ENCODE peak calls at places on chromosome 10, in six cellular contexts. One of them, this sample, is unnamed.

GRCh38 chr10:90885176-90885575 is 13.4 kb downstream of the RPP30 start:
- DNase-seq in psoas muscle: no peak
- DNase-seq in OCI-LY7: no peak
- DNase-seq in SJCRH30: no peak
- DNase-seq in tibial nerve: no peak
- DNase-seq in prostate gland: no peak
- DNase-seq in this sample: no peak

GRCh38 chr10:112471878-112472487 is 25.0 kb downstream of the VTI1A start:
- DNase-seq in psoas muscle: no peak
- DNase-seq in OCI-LY7: peak; percentile 62
- DNase-seq in SJCRH30: peak; percentile 69
- DNase-seq in tibial nerve: no peak
- DNase-seq in prostate gland: no peak
- DNase-seq in this sample: no peak

GRCh38 chr10:18238875-18239485 is 98.8 kb downstream of the CACNB2 start:
- DNase-seq in psoas muscle: no peak
- DNase-seq in OCI-LY7: peak; percentile 33
- DNase-seq in SJCRH30: peak; percentile 42
- DNase-seq in tibial nerve: no peak
- DNase-seq in prostate gland: no peak
- DNase-seq in this sample: no peak

GRCh38 chr10:125882596-125882995 is 1.5 kb upstream of the DHX32 start:
- DNase-seq in psoas muscle: no peak
- DNase-seq in OCI-LY7: no peak
- DNase-seq in SJCRH30: no peak
- DNase-seq in tibial nerve: no peak
- DNase-seq in prostate gland: no peak
- DNase-seq in this sample: no peak

GRCh38 chr10:77049896-77050295 is 587.7 kb downstream of the KCNMA1 start:
- DNase-seq in psoas muscle: no peak
- DNase-seq in OCI-LY7: no peak
- DNase-seq in SJCRH30: no peak
- DNase-seq in tibial nerve: no peak
- DNase-seq in prostate gland: no peak
- DNase-seq in this sample: no peak

GRCh38 chr10:110487411-110488123 is 10.1 kb upstream of the DUSP5 start:
- DNase-seq in psoas muscle: no peak
- DNase-seq in OCI-LY7: no peak
- DNase-seq in SJCRH30: peak; percentile 32
- DNase-seq in tibial nerve: no peak
- DNase-seq in prostate gland: no peak
- DNase-seq in this sample: no peak

GRCh38 chr10:13001041-13001886 is at the start of gene CCDC3:
- DNase-seq in psoas muscle: peak; percentile 51
- DNase-seq in OCI-LY7: no peak
- DNase-seq in SJCRH30: peak; percentile 82
- DNase-seq in tibial nerve: no peak
- DNase-seq in prostate gland: peak; percentile 9
- DNase-seq in this sample: no peak

GRCh38 chr10:11849908-11850307 is 26.8 kb downstream of the PROSER2 start:
- DNase-seq in psoas muscle: no peak
- DNase-seq in OCI-LY7: no peak
- DNase-seq in SJCRH30: no peak
- DNase-seq in tibial nerve: peak; percentile 30
- DNase-seq in prostate gland: no peak
- DNase-seq in this sample: no peak

GRCh38 chr10:25078659-25079429 is 62.4 kb downstream of the THNSL1 start:
- DNase-seq in psoas muscle: no peak
- DNase-seq in OCI-LY7: no peak
- DNase-seq in SJCRH30: peak; percentile 30
- DNase-seq in tibial nerve: no peak
- DNase-seq in prostate gland: no peak
- DNase-seq in this sample: no peak

GRCh38 chr10:8040651-8041050 is 13.8 kb upstream of the GATA3 start:
- DNase-seq in psoas muscle: no peak
- DNase-seq in OCI-LY7: no peak
- DNase-seq in SJCRH30: no peak
- DNase-seq in tibial nerve: no peak
- DNase-seq in prostate gland: no peak
- DNase-seq in this sample: no peak

GRCh38 chr10:128091636-128092210 is 34.5 kb downstream of the MKI67 start:
- DNase-seq in psoas muscle: no peak
- DNase-seq in OCI-LY7: no peak
- DNase-seq in SJCRH30: no peak
- DNase-seq in tibial nerve: no peak
- DNase-seq in prostate gland: no peak
- DNase-seq in this sample: no peak

GRCh38 chr10:75401569-75402485 is at the start of gene ZNF503:
- DNase-seq in psoas muscle: peak; percentile 97
- DNase-seq in OCI-LY7: no peak
- DNase-seq in SJCRH30: peak; percentile 97
- DNase-seq in tibial nerve: peak; percentile 94
- DNase-seq in prostate gland: peak; percentile 99
- DNase-seq in this sample: peak; percentile 99

GRCh38 chr10:125977206-125977605 is 80.8 kb downstream of the FANK1 start:
- DNase-seq in psoas muscle: no peak
- DNase-seq in OCI-LY7: peak; percentile 13
- DNase-seq in SJCRH30: no peak
- DNase-seq in tibial nerve: no peak
- DNase-seq in prostate gland: no peak
- DNase-seq in this sample: no peak

GRCh38 chr10:20995123-20995978 is 98.2 kb upstream of the NEBL start:
- DNase-seq in psoas muscle: no peak
- DNase-seq in OCI-LY7: no peak
- DNase-seq in SJCRH30: peak; percentile 30
- DNase-seq in tibial nerve: no peak
- DNase-seq in prostate gland: no peak
- DNase-seq in this sample: no peak

GRCh38 chr10:122264442-122264841 is 6.7 kb upstream of the BTBD16 start:
- DNase-seq in psoas muscle: no peak
- DNase-seq in OCI-LY7: no peak
- DNase-seq in SJCRH30: no peak
- DNase-seq in tibial nerve: no peak
- DNase-seq in prostate gland: no peak
- DNase-seq in this sample: no peak

DNA sequence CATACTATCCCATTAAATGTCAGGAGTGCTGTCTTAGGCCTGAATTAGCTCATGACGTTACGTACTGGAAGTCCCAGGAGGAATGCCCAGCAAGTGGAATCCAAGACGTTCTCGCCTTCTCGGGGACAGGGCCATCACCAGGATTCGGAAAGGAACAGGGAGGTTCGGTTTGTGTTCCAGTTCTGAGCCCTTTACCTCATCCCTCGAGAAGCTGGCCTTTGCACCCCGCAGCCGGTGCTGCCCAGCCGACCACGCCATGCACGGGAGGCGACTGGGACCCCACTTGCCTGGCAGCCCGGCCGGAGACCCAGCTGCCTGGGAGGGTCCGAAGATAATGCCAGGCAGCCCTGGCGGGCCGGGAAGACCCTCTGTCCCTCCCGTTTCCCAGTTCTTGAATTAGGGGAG is 842 bp upstream of the CHST3 start:
- DNase-seq in psoas muscle: peak; percentile 50
- DNase-seq in OCI-LY7: no peak
- DNase-seq in SJCRH30: no peak
- DNase-seq in tibial nerve: peak; percentile 70
- DNase-seq in prostate gland: no peak
- DNase-seq in this sample: peak; percentile 90
- H3K4me3 ChIP-seq in psoas muscle: peak overlapping the region; percentile 84
- H3K4me3 ChIP-seq in OCI-LY7: no peak overlapping the region
- H3K4me3 ChIP-seq in SJCRH30: no peak overlapping the region
- H3K4me3 ChIP-seq in tibial nerve: peak overlapping the region; percentile 36
- H3K4me3 ChIP-seq in prostate gland: peak overlapping the region; percentile 61
- H3K4me3 ChIP-seq in this sample: peak overlapping the region; percentile 83

DNA sequence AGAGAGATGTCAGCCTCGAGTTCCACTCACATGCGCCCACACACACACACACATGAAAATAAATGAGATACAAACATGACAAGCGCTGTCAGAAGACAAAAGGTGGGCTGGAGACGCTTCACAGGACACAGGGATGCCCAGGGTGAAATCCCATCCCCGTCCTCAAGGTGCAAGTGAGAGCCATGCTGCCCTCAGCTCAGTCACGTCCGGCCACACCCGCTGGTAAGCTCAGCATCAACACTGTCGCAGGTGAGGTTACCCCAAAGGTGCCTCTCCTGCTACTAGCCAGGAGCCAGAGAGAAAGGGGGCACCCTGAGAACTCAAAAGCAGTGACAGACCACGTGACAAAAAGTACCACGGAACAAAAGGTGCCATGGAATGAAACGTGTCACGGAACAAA is 22.2 kb downstream of the PITRM1 start:
- DNase-seq in psoas muscle: no peak
- DNase-seq in OCI-LY7: no peak
- DNase-seq in SJCRH30: no peak
- DNase-seq in tibial nerve: no peak
- DNase-seq in prostate gland: no peak
- DNase-seq in this sample: no peak
- H3K36me3 ChIP-seq in psoas muscle: peaks cover 100% of the 10 kb centered on the region
- H3K36me3 ChIP-seq in OCI-LY7: peaks cover 49% of the 10 kb centered on the region
- H3K36me3 ChIP-seq in SJCRH30: no peaks in the 10 kb centered on the region
- H3K36me3 ChIP-seq in tibial nerve: no peaks in the 10 kb centered on the region
- H3K36me3 ChIP-seq in prostate gland: peaks cover 12% of the 10 kb centered on the region
- H3K36me3 ChIP-seq in this sample: peaks cover 95% of the 10 kb centered on the region

DNA sequence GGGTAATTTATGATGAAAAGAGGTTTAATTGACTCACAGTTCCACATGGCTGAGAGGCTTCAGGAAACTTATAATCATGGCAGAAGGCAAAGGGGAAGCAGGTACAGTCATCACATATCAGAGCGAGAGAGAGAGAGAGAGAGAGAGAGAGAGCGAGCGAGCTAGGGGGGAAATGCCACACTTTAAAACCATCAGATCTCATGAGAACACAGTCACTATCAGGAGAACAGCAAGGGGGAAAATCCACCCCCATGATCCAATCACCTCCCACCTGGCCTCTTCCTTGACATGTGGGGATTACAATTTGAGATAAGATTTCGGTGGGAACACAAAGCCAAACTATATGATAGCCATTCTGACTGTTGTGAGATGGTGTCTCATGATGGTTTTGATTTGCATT is 576.3 kb downstream of the GFRA1 start:
- DNase-seq in psoas muscle: no peak
- DNase-seq in OCI-LY7: no peak
- DNase-seq in SJCRH30: no peak
- DNase-seq in tibial nerve: no peak
- DNase-seq in prostate gland: no peak
- DNase-seq in this sample: no peak
- H3K4me1 ChIP-seq in psoas muscle: no peaks in the 10 kb centered on the region
- H3K4me1 ChIP-seq in OCI-LY7: no peaks in the 10 kb centered on the region
- H3K4me1 ChIP-seq in SJCRH30: no peaks in the 10 kb centered on the region
- H3K4me1 ChIP-seq in tibial nerve: no peaks in the 10 kb centered on the region
- H3K4me1 ChIP-seq in prostate gland: no peaks in the 10 kb centered on the region
- H3K4me1 ChIP-seq in this sample: no peaks in the 10 kb centered on the region

GRCh38 chr10:98519936-98520335 is 73.2 kb upstream of the HPS1 start:
- DNase-seq in psoas muscle: no peak
- DNase-seq in OCI-LY7: no peak
- DNase-seq in SJCRH30: no peak
- DNase-seq in tibial nerve: no peak
- DNase-seq in prostate gland: no peak
- DNase-seq in this sample: no peak
- H3K4me3 ChIP-seq in psoas muscle: no peak overlapping the region
- H3K4me3 ChIP-seq in OCI-LY7: no peak overlapping the region
- H3K4me3 ChIP-seq in SJCRH30: no peak overlapping the region
- H3K4me3 ChIP-seq in tibial nerve: no peak overlapping the region
- H3K4me3 ChIP-seq in prostate gland: no peak overlapping the region
- H3K4me3 ChIP-seq in this sample: no peak overlapping the region

GRCh38 chr10:100939763-100940344 is 27.1 kb downstream of the SLF2 start:
- DNase-seq in psoas muscle: no peak
- DNase-seq in OCI-LY7: no peak
- DNase-seq in SJCRH30: no peak
- DNase-seq in tibial nerve: no peak
- DNase-seq in prostate gland: no peak
- DNase-seq in this sample: no peak

GRCh38 chr10:100943508-100943907 is 25.8 kb upstream of the SEMA4G start:
- DNase-seq in psoas muscle: no peak
- DNase-seq in OCI-LY7: no peak
- DNase-seq in SJCRH30: no peak
- DNase-seq in tibial nerve: no peak
- DNase-seq in prostate gland: no peak
- DNase-seq in this sample: no peak

GRCh38 chr10:100945754-100946153 is 23.6 kb upstream of the SEMA4G start:
- DNase-seq in psoas muscle: no peak
- DNase-seq in OCI-LY7: no peak
- DNase-seq in SJCRH30: no peak
- DNase-seq in tibial nerve: no peak
- DNase-seq in prostate gland: no peak
- DNase-seq in this sample: no peak

DNA sequence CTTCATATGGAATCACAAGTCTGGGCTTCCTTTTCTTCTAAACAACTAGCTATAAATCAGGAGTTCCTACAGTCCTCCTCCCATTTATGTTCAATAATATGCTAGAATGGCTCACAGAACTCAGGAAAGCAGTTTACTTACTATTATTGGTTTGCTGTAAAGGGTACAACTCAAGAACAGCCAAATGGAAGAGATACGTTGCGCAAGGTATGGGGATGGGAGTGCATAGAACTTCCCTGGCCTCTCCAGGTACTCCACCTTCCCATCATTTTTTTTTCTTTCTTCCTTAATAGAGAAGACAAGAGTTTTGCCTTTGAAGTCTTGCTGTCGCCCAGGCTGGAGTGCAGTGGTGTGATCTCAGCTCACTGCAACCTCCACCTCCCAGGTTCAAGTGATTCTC is 27.1 kb upstream of the SEMA4G start:
- DNase-seq in psoas muscle: no peak
- DNase-seq in OCI-LY7: no peak
- DNase-seq in SJCRH30: no peak
- DNase-seq in tibial nerve: no peak
- DNase-seq in prostate gland: no peak
- DNase-seq in this sample: no peak
- H3K36me3 ChIP-seq in psoas muscle: peaks cover 98% of the 10 kb centered on the region
- H3K36me3 ChIP-seq in OCI-LY7: peaks cover 97% of the 10 kb centered on the region
- H3K36me3 ChIP-seq in SJCRH30: peaks cover 95% of the 10 kb centered on the region
- H3K36me3 ChIP-seq in tibial nerve: no peaks in the 10 kb centered on the region
- H3K36me3 ChIP-seq in prostate gland: peaks cover 4% of the 10 kb centered on the region
- H3K36me3 ChIP-seq in this sample: peaks cover 94% of the 10 kb centered on the region

DNA sequence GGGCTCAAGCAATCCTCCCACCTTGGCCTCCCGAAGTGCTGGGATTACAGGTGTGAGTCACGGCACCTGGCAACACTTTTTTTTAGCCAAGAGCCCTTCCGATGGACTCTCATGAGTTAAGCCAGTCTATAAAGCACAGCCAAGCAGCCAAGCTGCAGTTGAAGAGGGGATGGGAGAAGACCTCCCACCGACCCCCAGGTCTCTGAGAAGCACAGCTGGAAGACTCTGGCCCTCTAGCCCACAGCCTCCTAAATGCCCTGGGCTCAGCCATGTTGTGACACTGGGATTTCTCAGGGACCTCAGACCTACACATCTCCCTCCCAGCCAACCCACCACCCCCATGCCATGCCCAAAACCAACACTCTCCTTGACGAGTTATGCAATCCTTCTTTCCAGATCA is 31.1 kb downstream of the CALML3 start:
- DNase-seq in psoas muscle: no peak
- DNase-seq in OCI-LY7: no peak
- DNase-seq in SJCRH30: no peak
- DNase-seq in tibial nerve: no peak
- DNase-seq in prostate gland: no peak
- DNase-seq in this sample: no peak
- H3K4me1 ChIP-seq in psoas muscle: no peaks in the 10 kb centered on the region
- H3K4me1 ChIP-seq in OCI-LY7: peaks cover 16% of the 10 kb centered on the region
- H3K4me1 ChIP-seq in SJCRH30: peaks cover 41% of the 10 kb centered on the region
- H3K4me1 ChIP-seq in tibial nerve: no peaks in the 10 kb centered on the region
- H3K4me1 ChIP-seq in prostate gland: peaks cover 30% of the 10 kb centered on the region
- H3K4me1 ChIP-seq in this sample: peaks cover 5% of the 10 kb centered on the region

GRCh38 chr10:58712982-58713381 is 200.3 kb downstream of the BICC1 start:
- DNase-seq in psoas muscle: no peak
- DNase-seq in OCI-LY7: no peak
- DNase-seq in SJCRH30: no peak
- DNase-seq in tibial nerve: no peak
- DNase-seq in prostate gland: no peak
- DNase-seq in this sample: no peak
- H3K4me3 ChIP-seq in psoas muscle: no peak overlapping the region
- H3K4me3 ChIP-seq in OCI-LY7: no peak overlapping the region
- H3K4me3 ChIP-seq in SJCRH30: no peak overlapping the region
- H3K4me3 ChIP-seq in tibial nerve: no peak overlapping the region
- H3K4me3 ChIP-seq in prostate gland: no peak overlapping the region
- H3K4me3 ChIP-seq in this sample: no peak overlapping the region